ENCODE peak calls at places on chromosome 22, in four cellular contexts. S is CD8-positive, alpha-beta T cell; L is IMR-90; G is ovary. M is an unnamed sample.

GRCh38 chr22:46023558-46023981 is 46.6 kb upstream of the WNT7B start:
- DNase-seq in S (no peak), L (peak), G (peak), M (peak)

GRCh38 chr22:21725956-21726649 is 9.5 kb downstream of the YPEL1 start:
- DNase-seq in L (no peak), G (no peak), S (no peak), M (no peak)

GRCh38 chr22:49749227-49749626 is 78.4 kb downstream of the BRD1 start:
- DNase-seq in S (no peak), G (no peak), L (no peak), M (no peak)

GRCh38 chr22:48713266-48714205 is 1114.1 kb downstream of the BRD1 start:
- DNase-seq in G (no peak), S (no peak), L (no peak), M (no peak)

GRCh38 chr22:45031629-45032403 is 22.0 kb upstream of the PHF21B start:
- DNase-seq in L (no peak), G (no peak), S (no peak), M (no peak)

GRCh38 chr22:45009881-45010531 is at the start of gene PHF21B:
- DNase-seq in G (peak), L (peak), S (no peak), M (no peak)

GRCh38 chr22:46362221-46362933 is 26.9 kb downstream of the TRMU start:
- DNase-seq in G (no peak), L (peak), S (no peak), M (no peak)

GRCh38 chr22:29587938-29588699 is 7.2 kb upstream of the NIPSNAP1 start:
- DNase-seq in G (no peak), S (no peak), L (peak), M (peak)

GRCh38 chr22:33747029-33747428 is 173.2 kb downstream of the LARGE1 start:
- DNase-seq in G (no peak), L (no peak), S (no peak), M (no peak)

GRCh38 chr22:34105461-34106062 is 185.3 kb upstream of the LARGE1 start:
- DNase-seq in G (peak), L (no peak), S (no peak), M (no peak)

DNA sequence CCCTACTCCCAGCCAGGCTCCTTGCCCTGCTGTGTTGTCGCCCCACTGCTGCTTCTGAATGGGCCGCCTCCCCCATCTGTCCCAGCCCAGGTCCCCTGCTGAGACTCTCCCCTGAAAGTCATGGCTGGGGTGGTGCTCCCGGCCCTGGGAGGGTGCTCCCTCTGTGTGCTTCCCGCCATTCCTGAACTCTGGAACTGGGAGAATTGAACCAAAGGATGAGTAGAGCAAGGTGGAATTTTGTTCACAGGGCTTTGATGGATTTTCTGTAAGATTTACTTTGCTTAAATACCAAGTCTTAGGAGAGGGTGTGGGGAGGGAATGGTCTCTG is 402 bp downstream of the APOBEC3G start:
- DNase-seq in S (peak), L (no peak), G (peak), M (no peak)
- H3K27ac ChIP-seq in S (peak), L (peak), G (peak), M (peak)

DNA sequence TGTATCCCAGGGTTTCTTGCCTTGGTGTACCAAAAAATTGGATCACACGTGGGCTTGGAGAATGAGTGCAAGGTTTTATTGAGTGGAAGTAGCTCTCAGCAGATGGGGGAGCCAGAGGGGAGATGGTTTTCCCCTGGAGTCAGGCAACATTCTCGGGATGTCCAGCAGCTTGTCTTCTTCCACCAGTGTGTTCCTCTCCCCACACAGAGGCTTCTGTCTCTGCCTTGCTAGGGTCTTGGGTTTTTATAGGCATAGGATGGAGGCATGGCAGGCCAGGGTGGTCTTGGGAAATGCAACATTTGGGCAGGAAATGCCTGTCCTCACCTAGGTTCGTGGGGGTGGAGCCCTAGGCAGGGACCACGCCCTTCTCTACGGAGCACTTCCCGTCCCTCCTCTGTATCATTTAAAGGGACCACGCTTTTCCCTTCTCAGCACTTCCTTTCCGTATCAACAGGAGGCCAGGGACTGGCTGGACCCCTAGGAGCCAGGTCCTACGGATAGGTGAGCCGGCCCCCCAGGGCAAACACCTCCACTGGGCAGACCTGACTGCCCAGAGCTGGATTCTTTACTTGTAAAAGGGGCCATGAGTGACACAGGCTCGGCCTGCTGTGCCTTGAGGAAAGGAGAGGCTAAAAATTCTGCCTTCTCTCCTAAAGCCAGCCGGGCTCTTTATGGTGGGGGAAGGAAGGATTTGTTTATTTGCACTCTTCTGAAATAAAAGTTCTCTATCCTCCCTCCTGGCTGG is 55.3 kb upstream of the CCDC188 start:
- DNase-seq in G (peak), S (peak), L (peak), M (peak)
- H3K27ac ChIP-seq in G (peak), S (peak), L (peak), M (peak)

GRCh38 chr22:24427500-24428164 is at the start of gene ADORA2A:
- DNase-seq in L (no peak), G (no peak), S (peak), M (no peak)

GRCh38 chr22:24430431-24431308 is 3.3 kb downstream of the ADORA2A start:
- DNase-seq in S (no peak), G (no peak), L (no peak), M (no peak)

GRCh38 chr22:24426859-24427499 is 420 bp upstream of the ADORA2A start:
- DNase-seq in S (peak), G (no peak), L (no peak), M (no peak)

GRCh38 chr22:24429411-24430365 is 2.3 kb downstream of the ADORA2A start:
- DNase-seq in S (peak), L (peak), G (no peak), M (no peak)

GRCh38 chr22:24428751-24429410 is 1.5 kb downstream of the ADORA2A start:
- DNase-seq in S (no peak), G (no peak), L (no peak), M (no peak)
- H3K27ac ChIP-seq in S (peak), G (no peak), L (no peak), M (no peak)

GRCh38 chr22:42907404-42908081 is 50.5 kb upstream of the ARFGAP3 start:
- DNase-seq in L (no peak), S (no peak), G (no peak), M (no peak)
- H3K27ac ChIP-seq in L (no peak), S (no peak), G (no peak), M (no peak)

GRCh38 chr22:42803454-42803853 is 53.6 kb downstream of the ARFGAP3 start:
- DNase-seq in S (no peak), G (no peak), L (no peak), M (no peak)
- H3K27ac ChIP-seq in S (no peak), G (no peak), L (no peak), M (no peak)

DNA sequence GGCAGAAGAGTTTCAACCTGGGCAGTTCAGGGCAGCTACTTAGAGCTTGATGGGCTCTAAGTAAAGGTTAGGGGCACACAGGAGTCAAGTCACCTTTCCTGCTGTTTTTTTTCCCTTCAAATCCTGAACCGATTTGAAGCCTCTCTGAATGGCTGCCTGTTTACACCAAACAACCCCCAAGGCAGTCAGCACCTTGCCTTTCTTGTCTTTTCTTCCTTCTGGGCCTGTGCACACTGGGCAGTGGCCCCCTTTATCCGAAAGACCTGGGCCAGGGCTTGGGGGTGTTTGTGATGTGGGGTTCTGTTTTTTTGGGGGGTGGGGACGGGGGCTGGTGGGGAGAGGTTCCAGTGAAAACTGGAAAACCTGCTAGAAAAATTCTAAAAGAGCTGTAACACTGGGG is 4.3 kb downstream of the RSPH14 start:
- DNase-seq in L (no peak), S (no peak), G (no peak), M (no peak)
- H3K27ac ChIP-seq in L (no peak), S (peak), G (no peak), M (no peak)